ENCODE peak calls at places on chromosomes 16 and 17, in four cellular contexts. I, X, E and K are unnamed samples.

GRCh38 chr16:88938933-88939813 is 37.8 kb downstream of the CBFA2T3 start:
- DNase-seq in I (no peak), E (no peak), X (no peak), K (no peak)

GRCh38 chr17:63445571-63446217 is 412 bp downstream of the CYB561 start:
- DNase-seq in X (no peak), E (no peak), I (no peak), K (peak)

GRCh38 chr16:30786115-30786935 is 680 bp downstream of the ZNF629 start:
- DNase-seq in I (no peak), X (no peak), E (peak), K (peak)

GRCh38 chr17:82449136-82449882 is 1.2 kb downstream of the CYBC1 start:
- DNase-seq in E (no peak), X (no peak), I (no peak), K (no peak)

GRCh38 chr17:60231234-60231633 is 81.5 kb downstream of the CA4 start:
- DNase-seq in I (no peak), X (no peak), E (peak), K (no peak)

GRCh38 chr16:11283820-11284248 is 2.7 kb upstream of the PRM1 start:
- DNase-seq in E (peak), I (no peak), X (no peak), K (no peak)

GRCh38 chr17:2929881-2930533 is 133.4 kb downstream of the OR1D5 start:
- DNase-seq in X (peak), I (peak), E (peak), K (peak)

GRCh38 chr16:15556130-15556529 is 86.8 kb downstream of the MARF1 start:
- DNase-seq in I (no peak), X (no peak), E (no peak), K (no peak)

GRCh38 chr16:10879681-10880589 is 2.9 kb downstream of the CIITA start:
- DNase-seq in I (no peak), E (no peak), X (no peak), K (no peak)

GRCh38 chr16:17362946-17363345 is 107.8 kb downstream of the XYLT1 start:
- DNase-seq in E (peak), I (no peak), X (no peak), K (no peak)

GRCh38 chr16:11235703-11235991 is 20.4 kb downstream of the SOCS1 start:
- DNase-seq in I (no peak), X (no peak), E (no peak), K (no peak)

GRCh38 chr17:44084131-44084538 is 13.6 kb downstream of the G6PC3 start:
- DNase-seq in X (no peak), E (no peak), I (no peak), K (no peak)

GRCh38 chr17:14417336-14417735 is 116.5 kb downstream of the HS3ST3B1 start:
- DNase-seq in X (no peak), E (no peak), I (no peak), K (no peak)

GRCh38 chr17:6753006-6753445 is 2.8 kb upstream of the XAF1 start:
- DNase-seq in X (peak), E (peak), I (no peak), K (peak)

GRCh38 chr16:67943619-67944503 is at the start of gene LCAT:
- DNase-seq in E (no peak), I (no peak), X (no peak), K (no peak)

GRCh38 chr16:75238132-75238852 is 13.1 kb downstream of the BCAR1 start:
- DNase-seq in E (peak), I (no peak), X (no peak), K (no peak)

GRCh38 chr17:37828313-37829124 is 83.7 kb upstream of the HNF1B start:
- DNase-seq in I (no peak), E (peak), X (no peak), K (no peak)

GRCh38 chr16:22008215-22009142 is 568 bp downstream of the MOSMO start:
- DNase-seq in I (no peak), X (no peak), E (no peak), K (peak)

GRCh38 chr16:75679366-75679765 is 2.6 kb upstream of the CPHXL2 start:
- DNase-seq in X (no peak), I (no peak), E (no peak), K (no peak)

GRCh38 chr16:75116081-75116910 is at the start of gene LDHD:
- DNase-seq in I (peak), X (no peak), E (no peak), K (peak)

GRCh38 chr16:6160303-6160702 is 1062.7 kb upstream of the EEF2KMT start:
- DNase-seq in X (no peak), E (no peak), I (no peak), K (no peak)

GRCh38 chr16:554640-555413 is 5.4 kb upstream of the PRR35 start:
- DNase-seq in E (peak), X (no peak), I (no peak), K (peak)

GRCh38 chr17:76000016-76000754 is 470 bp upstream of the CDK3 start:
- DNase-seq in I (peak), X (peak), E (peak), K (peak)

GRCh38 chr17:47829870-47830269 is 1.5 kb downstream of the MRPL10 start:
- DNase-seq in I (no peak), E (no peak), X (no peak), K (no peak)

GRCh38 chr17:32481193-32481592 is 5.6 kb upstream of the CDK5R1 start:
- DNase-seq in E (no peak), I (no peak), X (no peak), K (no peak)

GRCh38 chr16:88742896-88743605 is 36.7 kb downstream of the CTU2 start:
- DNase-seq in X (no peak), E (no peak), I (no peak), K (no peak)

GRCh38 chr17:21019976-21020575 is 22.7 kb downstream of the USP22 start:
- DNase-seq in X (no peak), I (no peak), E (no peak), K (no peak)

GRCh38 chr16:89150090-89150835 is 21.3 kb upstream of the CDH15 start:
- DNase-seq in I (no peak), X (no peak), E (no peak), K (peak)

GRCh38 chr17:8991514-8992285 is 26.2 kb upstream of the PIK3R5 start:
- DNase-seq in E (peak), X (peak), I (no peak), K (peak)

GRCh38 chr17:49360796-49361128 is 1.3 kb downstream of the ZNF652 start:
- DNase-seq in E (peak), X (no peak), I (no peak), K (no peak)

GRCh38 chr17:8740486-8740885 is 4.2 kb downstream of the CCDC42 start:
- DNase-seq in E (no peak), I (no peak), X (no peak), K (no peak)

GRCh38 chr16:10895053-10895946 is 18.3 kb downstream of the CIITA start:
- DNase-seq in E (peak), X (peak), I (peak), K (no peak)

GRCh38 chr17:1001640-1002411 is 4.9 kb downstream of the TIMM22 start:
- DNase-seq in E (peak), X (no peak), I (no peak), K (no peak)

GRCh38 chr17:49361902-49362722 is at the start of gene ZNF652:
- DNase-seq in I (peak), X (peak), E (peak), K (peak)

GRCh38 chr17:48719642-48720262 is 2.6 kb downstream of the PRAC1 start:
- DNase-seq in E (no peak), X (no peak), I (peak), K (no peak)

GRCh38 chr17:50840311-50840851 is 5.0 kb downstream of the WFIKKN2 start:
- DNase-seq in I (no peak), X (no peak), E (no peak), K (no peak)

GRCh38 chr17:77479817-77480508 is 339.2 kb downstream of the SEC14L1 start:
- DNase-seq in X (no peak), E (peak), I (no peak), K (no peak)

GRCh38 chr17:77481476-77482374 is 341.0 kb downstream of the SEC14L1 start:
- DNase-seq in I (no peak), E (no peak), X (no peak), K (no peak)

GRCh38 chr17:77479372-77479781 is 338.6 kb downstream of the SEC14L1 start:
- DNase-seq in I (no peak), X (no peak), E (no peak), K (no peak)

GRCh38 chr17:77478899-77479298 is 338.1 kb downstream of the SEC14L1 start:
- DNase-seq in E (no peak), X (no peak), I (no peak), K (no peak)

DNA sequence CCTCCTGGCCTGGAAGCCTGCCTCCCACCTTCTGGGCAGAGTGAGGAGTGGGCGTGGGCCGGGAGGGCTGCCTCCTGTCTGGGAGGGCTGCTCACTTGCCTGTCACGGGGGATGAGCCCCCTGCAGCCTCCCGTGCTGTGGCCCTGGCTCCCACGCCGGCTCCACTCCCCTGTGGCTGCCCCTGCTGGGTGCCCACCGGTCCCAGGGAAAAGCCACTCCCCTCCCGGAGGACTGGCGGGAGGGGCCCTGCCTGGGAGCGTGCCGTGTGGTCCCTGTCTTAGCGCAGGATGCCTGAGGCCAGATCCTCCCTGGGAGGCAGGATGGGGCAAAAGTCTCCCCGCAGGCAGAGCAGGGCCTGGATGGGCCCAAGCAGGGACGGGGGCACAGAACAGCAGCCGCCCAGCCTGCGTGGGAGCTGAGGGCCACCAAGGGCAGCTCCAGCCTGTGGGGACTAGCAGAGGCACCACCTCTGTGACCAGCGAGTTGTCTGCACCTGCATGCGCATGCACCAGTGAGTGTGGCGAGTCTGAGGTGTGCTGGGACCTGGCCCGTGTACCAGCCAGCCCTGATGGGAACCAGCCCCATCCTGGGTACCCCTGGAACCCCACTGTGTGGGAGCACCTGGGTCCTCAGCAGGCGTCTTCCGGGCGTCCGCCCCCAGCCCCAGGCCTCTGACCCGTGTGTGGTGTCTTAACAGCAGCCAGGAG is 339.9 kb downstream of the SEC14L1 start:
- DNase-seq in E (no peak), X (no peak), I (no peak), K (no peak)
- H3K4ac ChIP-seq in E (peak), X (peak), I (no peak), K (peak)

DNA sequence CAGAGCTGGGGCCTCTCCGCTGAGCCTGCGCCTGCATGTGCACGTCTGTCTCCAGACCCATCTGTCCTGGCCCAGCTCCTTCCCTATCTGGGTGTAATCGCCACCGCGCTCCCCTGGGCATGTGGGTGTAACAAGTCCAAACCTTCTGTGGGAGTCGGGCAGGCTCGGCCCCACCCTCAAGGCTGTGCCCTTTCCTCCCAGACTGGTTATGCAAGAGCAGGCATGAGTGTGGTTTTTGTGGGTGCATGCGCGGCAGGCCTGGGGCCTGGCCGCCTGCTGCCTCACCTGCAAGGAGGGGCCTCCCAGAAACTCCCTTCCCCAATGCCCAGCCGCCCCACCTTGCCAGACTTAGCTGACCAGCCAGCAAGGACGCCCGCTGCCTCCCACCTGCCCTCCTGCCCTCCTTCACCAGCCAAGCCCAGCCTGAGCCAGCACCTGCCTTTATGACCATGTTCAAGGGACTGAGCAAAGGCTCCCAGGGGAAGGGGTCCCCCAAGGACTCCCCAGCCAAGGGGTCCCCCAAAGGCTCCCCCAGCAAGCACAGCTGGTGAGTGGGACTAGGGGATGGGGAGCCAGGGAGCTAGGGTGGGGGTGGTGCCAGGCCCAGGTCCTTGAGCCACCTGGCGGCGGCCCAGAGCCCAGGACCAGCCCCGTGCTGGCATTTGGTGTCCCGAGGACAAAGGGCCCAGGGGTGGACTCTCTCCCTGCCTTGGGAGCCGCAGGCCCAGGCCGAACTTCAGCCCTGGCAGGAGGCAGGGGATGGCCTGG is at the start of gene EVPLL:
- DNase-seq in X (no peak), I (no peak), E (no peak), K (no peak)
- H3K4ac ChIP-seq in X (no peak), I (no peak), E (no peak), K (no peak)

GRCh38 chr16:70749006-70749678 is 51.8 kb downstream of the VAC14 start:
- DNase-seq in E (no peak), X (no peak), I (no peak), K (peak)

GRCh38 chr16:70749681-70750601 is 51.0 kb downstream of the VAC14 start:
- DNase-seq in X (no peak), E (no peak), I (no peak), K (no peak)

GRCh38 chr16:70752381-70752780 is 48.6 kb downstream of the VAC14 start:
- DNase-seq in E (no peak), I (no peak), X (no peak), K (no peak)

GRCh38 chr16:70751593-70751992 is 49.4 kb downstream of the VAC14 start:
- DNase-seq in I (no peak), E (no peak), X (no peak), K (no peak)

GRCh38 chr16:70750893-70751467 is 50.0 kb downstream of the VAC14 start:
- DNase-seq in I (no peak), X (no peak), E (peak), K (no peak)
- H3K4ac ChIP-seq in I (no peak), X (no peak), E (peak), K (no peak)

GRCh38 chr16:85222151-85222863 is 110.0 kb upstream of the CIBAR2 start:
- DNase-seq in X (peak), I (no peak), E (no peak), K (no peak)
- H3K4ac ChIP-seq in X (no peak), I (no peak), E (peak), K (no peak)